ENCODE peak calls at places on chromosomes 2 and 18, in seven cellular contexts. One of them, this sample, is unnamed.

GRCh38 chr18:22822841-22823508 is 110.2 kb upstream of the RBBP8 start:
- ATAC-seq in left lobe of liver: no peak
- ATAC-seq in gastroesophageal sphincter: no peak
- ATAC-seq in activated naive CD8-positive, alpha-beta T cell treated with anti-CD3 and anti-CD28 coated beads, Interleukin-2, amount 10 ng/mL, durations not matched to agents 7 days and 5 days: no peak
- ATAC-seq in T-helper 17 cell: no peak
- ATAC-seq in effector memory CD8-positive, alpha-beta T cell: no peak
- ATAC-seq in left lung: no peak
- ATAC-seq in this sample: no peak

GRCh38 chr2:160014227-160014626 is 48.2 kb downstream of the PLA2R1 start:
- ATAC-seq in activated naive CD8-positive, alpha-beta T cell treated with anti-CD3 and anti-CD28 coated beads, Interleukin-2, amount 10 ng/mL, durations not matched to agents 7 days and 5 days: no peak
- ATAC-seq in gastroesophageal sphincter: no peak
- ATAC-seq in left lobe of liver: no peak
- ATAC-seq in effector memory CD8-positive, alpha-beta T cell: no peak
- ATAC-seq in T-helper 17 cell: no peak
- ATAC-seq in left lung: no peak
- ATAC-seq in this sample: no peak

GRCh38 chr2:32772623-32773221 is 144.9 kb downstream of the TTC27 start:
- ATAC-seq in gastroesophageal sphincter: peak
- ATAC-seq in activated naive CD8-positive, alpha-beta T cell treated with anti-CD3 and anti-CD28 coated beads, Interleukin-2, amount 10 ng/mL, durations not matched to agents 7 days and 5 days: no peak
- ATAC-seq in left lobe of liver: peak
- ATAC-seq in T-helper 17 cell: no peak
- ATAC-seq in effector memory CD8-positive, alpha-beta T cell: no peak
- ATAC-seq in left lung: peak
- ATAC-seq in this sample: no peak

GRCh38 chr2:172976076-172976579 is 99.5 kb upstream of the MAP3K20 start:
- ATAC-seq in gastroesophageal sphincter: no peak
- ATAC-seq in activated naive CD8-positive, alpha-beta T cell treated with anti-CD3 and anti-CD28 coated beads, Interleukin-2, amount 10 ng/mL, durations not matched to agents 7 days and 5 days: no peak
- ATAC-seq in T-helper 17 cell: no peak
- ATAC-seq in left lung: peak
- ATAC-seq in effector memory CD8-positive, alpha-beta T cell: no peak
- ATAC-seq in left lobe of liver: no peak
- ATAC-seq in this sample: no peak

GRCh38 chr18:5456577-5457466 is 87.0 kb downstream of the EPB41L3 start:
- ATAC-seq in gastroesophageal sphincter: peak
- ATAC-seq in left lung: peak
- ATAC-seq in left lobe of liver: peak
- ATAC-seq in activated naive CD8-positive, alpha-beta T cell treated with anti-CD3 and anti-CD28 coated beads, Interleukin-2, amount 10 ng/mL, durations not matched to agents 7 days and 5 days: peak
- ATAC-seq in T-helper 17 cell: peak
- ATAC-seq in effector memory CD8-positive, alpha-beta T cell: peak
- ATAC-seq in this sample: peak

GRCh38 chr2:47992671-47993070 is 86.4 kb upstream of the FBXO11 start:
- ATAC-seq in left lobe of liver: no peak
- ATAC-seq in T-helper 17 cell: no peak
- ATAC-seq in left lung: no peak
- ATAC-seq in effector memory CD8-positive, alpha-beta T cell: no peak
- ATAC-seq in activated naive CD8-positive, alpha-beta T cell treated with anti-CD3 and anti-CD28 coated beads, Interleukin-2, amount 10 ng/mL, durations not matched to agents 7 days and 5 days: no peak
- ATAC-seq in gastroesophageal sphincter: no peak
- ATAC-seq in this sample: no peak

GRCh38 chr2:136394136-136395060 is 276.4 kb upstream of the CXCR4 start:
- ATAC-seq in activated naive CD8-positive, alpha-beta T cell treated with anti-CD3 and anti-CD28 coated beads, Interleukin-2, amount 10 ng/mL, durations not matched to agents 7 days and 5 days: peak
- ATAC-seq in left lobe of liver: no peak
- ATAC-seq in left lung: no peak
- ATAC-seq in gastroesophageal sphincter: no peak
- ATAC-seq in T-helper 17 cell: no peak
- ATAC-seq in effector memory CD8-positive, alpha-beta T cell: no peak
- ATAC-seq in this sample: peak

GRCh38 chr2:204664708-204665121 is 119.4 kb downstream of the PARD3B start:
- ATAC-seq in T-helper 17 cell: no peak
- ATAC-seq in gastroesophageal sphincter: peak
- ATAC-seq in activated naive CD8-positive, alpha-beta T cell treated with anti-CD3 and anti-CD28 coated beads, Interleukin-2, amount 10 ng/mL, durations not matched to agents 7 days and 5 days: no peak
- ATAC-seq in effector memory CD8-positive, alpha-beta T cell: no peak
- ATAC-seq in left lobe of liver: no peak
- ATAC-seq in left lung: peak
- ATAC-seq in this sample: no peak

GRCh38 chr2:40512246-40512645 is 60.4 kb upstream of the SLC8A1 start:
- ATAC-seq in effector memory CD8-positive, alpha-beta T cell: no peak
- ATAC-seq in left lobe of liver: peak
- ATAC-seq in activated naive CD8-positive, alpha-beta T cell treated with anti-CD3 and anti-CD28 coated beads, Interleukin-2, amount 10 ng/mL, durations not matched to agents 7 days and 5 days: no peak
- ATAC-seq in gastroesophageal sphincter: peak
- ATAC-seq in left lung: no peak
- ATAC-seq in T-helper 17 cell: no peak
- ATAC-seq in this sample: no peak

GRCh38 chr2:118249531-118249930 is 161.3 kb downstream of the INSIG2 start:
- ATAC-seq in gastroesophageal sphincter: no peak
- ATAC-seq in activated naive CD8-positive, alpha-beta T cell treated with anti-CD3 and anti-CD28 coated beads, Interleukin-2, amount 10 ng/mL, durations not matched to agents 7 days and 5 days: no peak
- ATAC-seq in T-helper 17 cell: no peak
- ATAC-seq in effector memory CD8-positive, alpha-beta T cell: no peak
- ATAC-seq in left lung: no peak
- ATAC-seq in left lobe of liver: no peak
- ATAC-seq in this sample: no peak

GRCh38 chr2:74201596-74201995 is 3.2 kb downstream of the MTHFD2 start:
- ATAC-seq in activated naive CD8-positive, alpha-beta T cell treated with anti-CD3 and anti-CD28 coated beads, Interleukin-2, amount 10 ng/mL, durations not matched to agents 7 days and 5 days: no peak
- ATAC-seq in effector memory CD8-positive, alpha-beta T cell: no peak
- ATAC-seq in left lung: no peak
- ATAC-seq in gastroesophageal sphincter: no peak
- ATAC-seq in T-helper 17 cell: no peak
- ATAC-seq in left lobe of liver: no peak
- ATAC-seq in this sample: no peak

GRCh38 chr2:52083214-52083613 is 1051.3 kb upstream of the NRXN1 start:
- ATAC-seq in activated naive CD8-positive, alpha-beta T cell treated with anti-CD3 and anti-CD28 coated beads, Interleukin-2, amount 10 ng/mL, durations not matched to agents 7 days and 5 days: no peak
- ATAC-seq in gastroesophageal sphincter: no peak
- ATAC-seq in left lobe of liver: no peak
- ATAC-seq in left lung: no peak
- ATAC-seq in T-helper 17 cell: no peak
- ATAC-seq in effector memory CD8-positive, alpha-beta T cell: no peak
- ATAC-seq in this sample: no peak

GRCh38 chr2:24456610-24457556 is 34.2 kb upstream of the NCOA1 start:
- ATAC-seq in left lobe of liver: no peak
- ATAC-seq in left lung: peak
- ATAC-seq in T-helper 17 cell: no peak
- ATAC-seq in activated naive CD8-positive, alpha-beta T cell treated with anti-CD3 and anti-CD28 coated beads, Interleukin-2, amount 10 ng/mL, durations not matched to agents 7 days and 5 days: no peak
- ATAC-seq in gastroesophageal sphincter: peak
- ATAC-seq in effector memory CD8-positive, alpha-beta T cell: no peak
- ATAC-seq in this sample: peak

GRCh38 chr2:215423928-215424540 is 11.8 kb downstream of the FN1 start:
- ATAC-seq in activated naive CD8-positive, alpha-beta T cell treated with anti-CD3 and anti-CD28 coated beads, Interleukin-2, amount 10 ng/mL, durations not matched to agents 7 days and 5 days: no peak
- ATAC-seq in effector memory CD8-positive, alpha-beta T cell: no peak
- ATAC-seq in gastroesophageal sphincter: no peak
- ATAC-seq in left lung: no peak
- ATAC-seq in left lobe of liver: no peak
- ATAC-seq in T-helper 17 cell: no peak
- ATAC-seq in this sample: no peak

GRCh38 chr2:70632966-70633365 is 79.3 kb upstream of the TGFA start:
- ATAC-seq in T-helper 17 cell: no peak
- ATAC-seq in left lobe of liver: no peak
- ATAC-seq in gastroesophageal sphincter: no peak
- ATAC-seq in left lung: no peak
- ATAC-seq in activated naive CD8-positive, alpha-beta T cell treated with anti-CD3 and anti-CD28 coated beads, Interleukin-2, amount 10 ng/mL, durations not matched to agents 7 days and 5 days: no peak
- ATAC-seq in effector memory CD8-positive, alpha-beta T cell: no peak
- ATAC-seq in this sample: no peak

This sample was measured in esophagus mucosa.